ENCODE peak calls at places on chromosomes 3 and 15, in seven cellular contexts. F, B, D, Q, N, U and I are unnamed samples.

GRCh38 chr15:67033521-67033920 is 31.9 kb upstream of the SMAD3 start:
- DNase-seq in F (no peak), B (no peak), D (no peak), Q (no peak), N (no peak), U (no peak), I (no peak)

GRCh38 chr15:71055461-71055860 is 59.8 kb upstream of the THSD4 start:
- DNase-seq in F (no peak), B (no peak), D (no peak), Q (peak), N (no peak), U (no peak), I (no peak)

GRCh38 chr15:51229907-51230328 is 108.5 kb downstream of the CYP19A1 start:
- DNase-seq in F (peak), B (no peak), D (no peak), Q (peak), N (no peak), U (peak), I (no peak)

GRCh38 chr3:172104471-172105072 is 65.2 kb downstream of the FNDC3B start:
- DNase-seq in F (peak), B (no peak), D (no peak), Q (no peak), N (no peak), U (peak), I (no peak)

GRCh38 chr15:52567886-52568568 is 803 bp downstream of the ARPP19 start:
- DNase-seq in F (no peak), B (no peak), D (no peak), Q (peak), N (peak), U (peak), I (no peak)

GRCh38 chr15:43854801-43855200 is 28.0 kb downstream of the WDR76 start:
- DNase-seq in F (no peak), B (no peak), D (no peak), Q (no peak), N (no peak), U (no peak), I (no peak)

GRCh38 chr3:114528517-114528916 is 234.7 kb downstream of the TIGIT start:
- DNase-seq in F (no peak), B (no peak), D (no peak), Q (no peak), N (no peak), U (no peak), I (no peak)

GRCh38 chr3:144770813-144771400 is 799.3 kb downstream of the DIPK2A start:
- DNase-seq in F (peak), B (no peak), D (no peak), Q (peak), N (no peak), U (peak), I (no peak)

GRCh38 chr15:72136170-72137051 is 18.2 kb downstream of the SENP8 start:
- DNase-seq in F (no peak), B (no peak), D (no peak), Q (peak), N (no peak), U (peak), I (no peak)

GRCh38 chr3:73427018-73427750 is 197.6 kb downstream of the PDZRN3 start:
- DNase-seq in F (no peak), B (no peak), D (no peak), Q (no peak), N (no peak), U (no peak), I (no peak)